ENCODE peak calls at places on chromosomes 3 and 15, in four cellular contexts. T, J, Z and O are unnamed samples.

GRCh38 chr3:190864002-190864401 is 1.5 kb upstream of the GMNC start:
- DNase-seq in T (no peak), J (no peak), Z (no peak), O (no peak)

GRCh38 chr3:10219737-10220136 is 28.5 kb upstream of the TATDN2 start:
- DNase-seq in J (no peak), T (no peak), Z (no peak), O (no peak)

GRCh38 chr3:150599611-150600297 is 3.4 kb upstream of the SELENOT start:
- DNase-seq in T (peak; percentile 10), J (no peak), Z (no peak), O (no peak)

GRCh38 chr15:58966698-58967097 is 20.8 kb upstream of the RNF111 start:
- DNase-seq in T (no peak), J (no peak), Z (no peak), O (no peak)

GRCh38 chr3:79558943-79559342 is 208.9 kb downstream of the ROBO1 start:
- DNase-seq in J (no peak), T (peak; percentile 4), Z (no peak), O (no peak)

GRCh38 chr15:80436511-80437307 is 32.5 kb downstream of the ARNT2 start:
- DNase-seq in Z (no peak), T (peak; percentile 37), J (no peak), O (no peak)

GRCh38 chr3:132445812-132446211 is 28.5 kb downstream of the DNAJC13 start:
- DNase-seq in J (no peak), Z (peak; percentile 9), T (peak; percentile 38), O (no peak)

GRCh38 chr15:71151061-71151460 is 35.8 kb downstream of the THSD4 start:
- DNase-seq in T (no peak), J (no peak), Z (peak; percentile 75), O (no peak)

GRCh38 chr15:67504796-67505195 is 16.1 kb upstream of the C15orf61 start:
- DNase-seq in Z (no peak), J (no peak), T (peak; percentile 18), O (no peak)

GRCh38 chr3:156356537-156357363 is 198.2 kb downstream of the SSR3 start:
- DNase-seq in J (no peak), Z (no peak), T (no peak), O (no peak)

GRCh38 chr3:105729662-105730061 is 139.2 kb downstream of the CBLB start:
- DNase-seq in T (no peak), Z (peak; percentile 32), J (no peak), O (no peak)
- H3K4me3 ChIP-seq in T (no peak overlapping the region), Z (no peak overlapping the region), J (peak overlapping the region; percentile 32), O (no peak overlapping the region)

GRCh38 chr15:74172751-74173544 is 562 bp upstream of the ISLR start:
- DNase-seq in J (no peak), T (no peak), Z (peak; percentile 23), O (no peak)
- H3K4me3 ChIP-seq in J (peak overlapping the region; percentile 52), T (no peak overlapping the region), Z (no peak overlapping the region), O (no peak overlapping the region)

DNA sequence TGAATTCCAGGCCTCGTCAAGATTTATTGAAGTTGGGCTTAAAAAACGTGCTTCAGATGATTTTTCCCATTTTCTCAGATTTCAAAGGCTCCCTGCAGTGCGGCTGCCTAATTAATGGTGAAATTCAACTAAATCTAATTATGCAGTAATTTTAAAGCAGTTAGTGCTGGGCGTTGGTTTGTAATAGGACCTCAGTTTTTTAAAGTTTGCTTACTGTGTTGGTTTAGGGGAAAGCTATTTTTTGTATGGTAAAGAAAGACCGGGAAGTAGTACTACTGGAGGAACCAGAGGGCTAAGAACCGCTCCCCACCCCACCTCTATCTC is 11.6 kb downstream of the NR2F2 start:
- DNase-seq in J (no peak), T (no peak), Z (no peak), O (no peak)
- H3K4me3 ChIP-seq in J (peak overlapping the region; percentile 74), T (no peak overlapping the region), Z (peak overlapping the region; percentile 95), O (peak overlapping the region; percentile 75)

GRCh38 chr15:40893019-40893723 is 1.1 kb upstream of the VPS18 start:
- DNase-seq in T (no peak), J (no peak), Z (no peak), O (no peak)
- H3K4me3 ChIP-seq in T (no peak overlapping the region), J (peak overlapping the region; percentile 84), Z (no peak overlapping the region), O (no peak overlapping the region)

GRCh38 chr3:12809435-12809834 is 13.0 kb downstream of the CAND2 start:
- DNase-seq in J (no peak), Z (no peak), T (no peak), O (no peak)
- H3K4me3 ChIP-seq in J (peak overlapping the region; percentile 69), Z (peak overlapping the region; percentile 51), T (peak overlapping the region; percentile 43), O (no peak overlapping the region)

DNA sequence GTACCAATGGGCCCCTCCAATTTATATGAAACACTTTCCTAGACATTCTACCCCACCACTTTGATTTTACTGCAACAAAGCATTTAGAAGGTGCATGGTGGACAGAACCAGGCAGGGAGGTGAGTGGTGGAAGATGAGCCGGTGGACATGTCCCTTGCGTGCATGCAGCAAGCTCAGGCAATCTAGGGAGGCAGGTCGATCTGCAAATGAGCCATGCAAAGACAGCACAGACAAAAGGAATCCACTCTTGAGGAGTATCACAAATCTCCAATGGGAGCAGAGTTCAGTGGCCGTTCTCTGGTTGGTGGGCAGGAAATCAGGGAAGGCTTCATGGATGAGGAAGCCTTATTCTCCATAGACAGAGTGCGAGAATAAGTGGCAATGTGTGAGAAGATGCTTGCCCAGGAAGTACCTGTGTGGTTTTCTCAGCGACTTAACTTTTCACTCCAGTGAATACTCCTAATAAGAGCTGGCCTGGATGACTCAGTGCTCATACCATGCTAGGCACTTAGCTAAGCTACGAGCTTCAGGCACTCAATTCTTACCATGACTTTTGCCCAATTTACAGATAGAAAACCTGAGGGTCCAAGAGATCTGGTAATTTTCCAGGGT is 152.5 kb downstream of the FOXP1 start:
- DNase-seq in Z (no peak), J (no peak), T (no peak), O (no peak)
- H3K4me3 ChIP-seq in Z (no peak overlapping the region), J (no peak overlapping the region), T (no peak overlapping the region), O (no peak overlapping the region)

GRCh38 chr3:66483006-66483928 is 17.6 kb downstream of the LRIG1 start:
- DNase-seq in J (peak; percentile 59), Z (no peak), T (no peak), O (no peak)

GRCh38 chr3:66486187-66486586 is 14.6 kb downstream of the LRIG1 start:
- DNase-seq in J (no peak), Z (no peak), T (no peak), O (no peak)

GRCh38 chr3:66485291-66485968 is 15.4 kb downstream of the LRIG1 start:
- DNase-seq in J (peak; percentile 33), T (peak; percentile 45), Z (no peak), O (peak; percentile 90)

GRCh38 chr3:66482005-66482404 is 18.8 kb downstream of the LRIG1 start:
- DNase-seq in J (no peak), Z (no peak), T (no peak), O (no peak)

DNA sequence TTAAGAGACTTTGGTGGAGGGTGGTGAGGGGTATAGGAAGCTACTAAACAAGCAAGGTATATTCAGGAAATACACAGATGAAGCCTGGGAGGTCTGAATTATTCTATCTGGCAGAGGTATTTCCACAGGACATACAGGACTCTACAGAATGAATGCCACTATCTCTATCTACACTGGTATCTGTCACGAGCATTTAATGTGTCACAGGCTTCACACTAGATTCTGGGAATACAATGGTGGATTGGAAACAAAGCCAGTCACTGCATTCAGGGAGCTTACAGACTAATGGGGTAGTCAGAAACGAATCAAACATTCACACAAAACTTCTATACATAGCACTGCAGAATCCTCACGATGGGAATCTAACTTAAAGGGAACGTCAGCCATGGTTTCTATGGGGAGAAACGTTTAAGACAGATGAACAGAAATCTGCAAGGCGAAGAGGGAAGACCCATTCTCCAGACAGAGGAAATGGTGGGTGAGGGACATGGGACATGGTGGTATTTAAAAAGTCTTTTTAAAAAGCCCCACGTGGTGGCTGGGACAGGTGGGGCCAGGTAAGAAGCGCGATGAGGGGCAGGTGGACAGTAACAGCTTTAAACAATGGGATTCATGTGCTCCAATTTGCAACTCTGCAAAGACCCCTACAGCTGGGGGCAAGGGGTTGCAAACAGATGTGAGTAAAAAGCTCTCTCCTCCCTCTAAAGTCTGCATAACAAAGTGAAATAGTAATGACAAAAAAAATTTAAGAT is 16.5 kb downstream of the LRIG1 start:
- DNase-seq in T (no peak), Z (no peak), J (no peak), O (no peak)
- H3K4me3 ChIP-seq in T (no peak overlapping the region), Z (no peak overlapping the region), J (no peak overlapping the region), O (no peak overlapping the region)